ENCODE peak calls at places on chromosomes 13 and 19, in ten cellular contexts. B is breast epithelium, N is fibroblast of lung, O is bronchial epithelial cell, Z is cardiac muscle cell, Y is ovary, K is body of pancreas, C is heart right ventricle, H is OCI-LY7, E is WERI-Rb-1. I is an unnamed sample.
A peak's percentile ranks its signal among the peaks of the same experiment; 100 is the strongest.

GRCh38 chr13:98143601-98144500 is 957 bp downstream of the FARP1 start:
- DNase-seq in B (no peak), N (peak; percentile 52), O (no peak), Z (peak; percentile 61), Y (peak; percentile 53), K (peak; percentile 37), C (peak; percentile 17), H (no peak), E (no peak), I (no peak)

GRCh38 chr19:43784251-43784980 is 3.6 kb upstream of the KCNN4 start:
- DNase-seq in B (no peak), N (peak; percentile 87), O (peak; percentile 79), Z (peak; percentile 72), Y (no peak), K (peak; percentile 29), C (no peak), H (peak; percentile 89), E (peak; percentile 39), I (peak; percentile 71)

GRCh38 chr19:46537136-46538097 is 41.8 kb upstream of the PNMA8B start:
- DNase-seq in B (no peak), N (peak; percentile 19), O (peak; percentile 28), Z (peak; percentile 62), Y (no peak), K (peak; percentile 60), C (peak; percentile 38), H (peak; percentile 56), E (peak; percentile 64), I (peak; percentile 82)

GRCh38 chr19:14556662-14557188 is 15.1 kb downstream of the NDUFB7 start:
- DNase-seq in B (peak; percentile 79), N (peak; percentile 73), O (peak; percentile 70), Z (peak; percentile 87), Y (peak; percentile 76), K (peak; percentile 76), C (peak; percentile 73), H (peak; percentile 78), E (peak; percentile 75), I (peak; percentile 83)

GRCh38 chr19:56217039-56217949 is 15.2 kb downstream of the ZSCAN5C start:
- DNase-seq in B (no peak), N (peak; percentile 39), O (peak; percentile 85), Z (peak; percentile 49), Y (peak; percentile 38), K (peak; percentile 12), C (peak; percentile 4), H (no peak), E (no peak), I (no peak)

GRCh38 chr13:32164622-32165268 is 133.2 kb downstream of the FRY start:
- DNase-seq in B (no peak), N (peak; percentile 68), O (peak; percentile 40), Z (peak; percentile 84), Y (no peak), K (peak; percentile 24), C (no peak), H (peak; percentile 69), E (peak; percentile 70), I (no peak)

GRCh38 chr13:76993021-76993420 is 1.1 kb downstream of the CLN5 start:
- DNase-seq in B (no peak), N (peak; percentile 28), O (peak; percentile 65), Z (peak; percentile 21), Y (no peak), K (no peak), C (no peak), H (no peak), E (no peak), I (no peak)

GRCh38 chr19:15091918-15092753 is 10.1 kb downstream of the OR1I1 start:
- DNase-seq in B (no peak), N (peak; percentile 50), O (peak; percentile 64), Z (peak; percentile 81), Y (peak; percentile 45), K (peak; percentile 83), C (peak; percentile 70), H (peak; percentile 85), E (no peak), I (peak; percentile 81)

GRCh38 chr13:94157705-94158218 is 321.7 kb downstream of the DCT start:
- DNase-seq in B (no peak), N (no peak), O (no peak), Z (peak; percentile 93), Y (no peak), K (peak; percentile 10), C (no peak), H (no peak), E (no peak), I (no peak)

GRCh38 chr13:85080726-85081125 is 718.5 kb downstream of the SLITRK6 start:
- DNase-seq in B (no peak), N (no peak), O (no peak), Z (no peak), Y (no peak), K (no peak), C (no peak), H (no peak), E (no peak), I (no peak)

GRCh38 chr13:28494537-28494860 is 429 bp downstream of the FLT1 start:
- DNase-seq in B (no peak), N (no peak), O (no peak), Z (no peak), Y (no peak), K (no peak), C (no peak), H (no peak), E (peak; percentile 56), I (no peak)

GRCh38 chr19:40410030-40410389 is 3.2 kb downstream of the PRX start:
- DNase-seq in B (no peak), N (no peak), O (no peak), Z (no peak), Y (no peak), K (no peak), C (no peak), H (no peak), E (no peak), I (no peak)

GRCh38 chr13:38872693-38873092 is 117.9 kb downstream of the STOML3 start:
- DNase-seq in B (no peak), N (peak; percentile 36), O (peak; percentile 52), Z (peak; percentile 57), Y (peak; percentile 38), K (peak; percentile 45), C (peak; percentile 24), H (peak; percentile 40), E (peak; percentile 50), I (peak; percentile 8)

GRCh38 chr13:37385248-37385647 is 213.3 kb downstream of the POSTN start:
- DNase-seq in B (no peak), N (no peak), O (no peak), Z (no peak), Y (no peak), K (no peak), C (no peak), H (no peak), E (no peak), I (no peak)

GRCh38 chr13:26629260-26629659 is 71.8 kb downstream of the WASF3 start:
- DNase-seq in B (no peak), N (no peak), O (peak; percentile 7), Z (peak; percentile 8), Y (no peak), K (no peak), C (no peak), H (peak; percentile 1), E (peak; percentile 65), I (peak; percentile 43)

GRCh38 chr13:26624572-26624971 is 67.1 kb downstream of the WASF3 start:
- DNase-seq in B (no peak), N (no peak), O (no peak), Z (no peak), Y (no peak), K (no peak), C (no peak), H (no peak), E (no peak), I (no peak)

GRCh38 chr13:26623125-26623524 is 65.6 kb downstream of the WASF3 start:
- DNase-seq in B (no peak), N (no peak), O (no peak), Z (peak; percentile 15), Y (no peak), K (no peak), C (no peak), H (no peak), E (peak; percentile 85), I (no peak)

GRCh38 chr13:26628706-26629105 is 71.2 kb downstream of the WASF3 start:
- DNase-seq in B (no peak), N (peak; percentile 34), O (peak; percentile 28), Z (peak; percentile 47), Y (no peak), K (no peak), C (no peak), H (peak; percentile 10), E (peak; percentile 89), I (no peak)
- TF ChIP-seq CTCF in B (no peak), N (peak; percentile 26), O (peak; percentile 32), Z (peak; percentile 35), Y (no peak), K (no peak), C (no peak), H (no peak), E (peak; percentile 89), I (no peak)

GRCh38 chr19:861099-861755 is 1.8 kb downstream of the CFD start:
- DNase-seq in B (no peak), N (no peak), O (no peak), Z (no peak), Y (no peak), K (no peak), C (no peak), H (no peak), E (no peak), I (no peak)
- H3K4me3 ChIP-seq in B (peak overlapping the region; percentile 52), N (no peak overlapping the region), O (peak overlapping the region; percentile 36), Z (no peak overlapping the region), Y (no peak overlapping the region), K (no peak overlapping the region), C (peak overlapping the region; percentile 54), H (no peak overlapping the region), E (no peak overlapping the region), I (no peak overlapping the region)

GRCh38 chr13:95593462-95593861 is 40.9 kb downstream of the CLDN10 start:
- DNase-seq in B (no peak), N (no peak), O (no peak), Z (no peak), Y (no peak), K (no peak), C (no peak), H (no peak), E (no peak), I (no peak)
- H3K36me3 ChIP-seq in B (no peaks in the 10 kb centered on the region), N (peaks cover 3% of the 10 kb centered on the region), O (no peaks in the 10 kb centered on the region), Z (peaks cover 31% of the 10 kb centered on the region), Y (no peaks in the 10 kb centered on the region), K (no peaks in the 10 kb centered on the region), C (no peaks in the 10 kb centered on the region), H (no peaks in the 10 kb centered on the region), E (peaks cover 50% of the 10 kb centered on the region), I (no peaks in the 10 kb centered on the region)

GRCh38 chr13:41654800-41655199 is 197.4 kb downstream of the RGCC start:
- DNase-seq in B (no peak), N (no peak), O (no peak), Z (no peak), Y (no peak), K (no peak), C (no peak), H (peak; percentile 31), E (no peak), I (no peak)

GRCh38 chr13:41651413-41652068 is 194.2 kb downstream of the RGCC start:
- DNase-seq in B (no peak), N (no peak), O (no peak), Z (peak; percentile 19), Y (no peak), K (no peak), C (no peak), H (no peak), E (no peak), I (no peak)

GRCh38 chr13:41650706-41651105 is 193.4 kb downstream of the RGCC start:
- DNase-seq in B (no peak), N (no peak), O (no peak), Z (no peak), Y (no peak), K (no peak), C (no peak), H (no peak), E (no peak), I (no peak)

GRCh38 chr13:41655997-41656396 is 198.6 kb downstream of the RGCC start:
- DNase-seq in B (no peak), N (no peak), O (no peak), Z (no peak), Y (no peak), K (no peak), C (no peak), H (no peak), E (no peak), I (no peak)

GRCh38 chr13:41652735-41653361 is 195.5 kb downstream of the RGCC start:
- DNase-seq in B (no peak), N (peak; percentile 60), O (peak; percentile 56), Z (peak; percentile 76), Y (no peak), K (peak; percentile 21), C (peak; percentile 42), H (peak; percentile 79), E (no peak), I (no peak)
- TF ChIP-seq CTCF in B (peak; percentile 44), N (peak; percentile 57), O (peak; percentile 30), Z (peak; percentile 54), Y (peak; percentile 52), K (peak; percentile 7), C (peak; percentile 50), H (peak; percentile 98), E (no peak), I (no peak)

I was measured in mucosa of descending colon.